ENCODE peak calls at places on chromosomes 11 and 22, in five cellular contexts. A, V, W, Q and M are unnamed samples.

GRCh38 chr11:1747753-1748466 is 2.5 kb downstream of the IFITM10 start:
- DNase-seq in A (no peak), V (peak), W (no peak), Q (no peak), M (no peak)

GRCh38 chr11:70666336-70666735 is 268.0 kb downstream of the CTTN start:
- DNase-seq in A (no peak), V (no peak), W (no peak), Q (no peak), M (no peak)

GRCh38 chr11:60625262-60625661 is 74.2 kb upstream of the MS4A8 start:
- DNase-seq in A (no peak), V (peak), W (no peak), Q (no peak), M (no peak)

GRCh38 chr22:44161673-44162072 is 19.1 kb upstream of the PARVG start:
- DNase-seq in A (no peak), V (no peak), W (no peak), Q (no peak), M (no peak)

GRCh38 chr22:25202290-25202921 is 2.7 kb downstream of the CRYBB3 start:
- DNase-seq in A (peak), V (peak), W (peak), Q (peak), M (peak)

GRCh38 chr22:41021039-41021654 is 70.0 kb downstream of the RBX1 start:
- DNase-seq in A (no peak), V (peak), W (no peak), Q (no peak), M (no peak)

GRCh38 chr11:132318421-132319157 is 948.2 kb downstream of the NTM start:
- DNase-seq in A (no peak), V (no peak), W (peak), Q (no peak), M (no peak)

GRCh38 chr11:45247433-45247832 is 38.7 kb downstream of the SYT13 start:
- DNase-seq in A (no peak), V (peak), W (no peak), Q (no peak), M (no peak)

GRCh38 chr11:10456519-10456918 is 1.5 kb downstream of the AMPD3 start:
- DNase-seq in A (no peak), V (peak), W (no peak), Q (no peak), M (no peak)

GRCh38 chr11:62497132-62497915 is 49.3 kb downstream of the AHNAK start:
- DNase-seq in A (no peak), V (peak), W (peak), Q (peak), M (no peak)

GRCh38 chr22:38347944-38348750 is 30.9 kb upstream of the CSNK1E start:
- DNase-seq in A (no peak), V (no peak), W (peak), Q (no peak), M (no peak)

GRCh38 chr22:39900306-39901227 is at the start of gene GRAP2:
- DNase-seq in A (no peak), V (no peak), W (no peak), Q (no peak), M (no peak)

GRCh38 chr11:128095459-128096096 is 491.8 kb downstream of the ETS1 start:
- DNase-seq in A (no peak), V (no peak), W (peak), Q (peak), M (peak)

GRCh38 chr11:62708423-62709261 is 1.2 kb downstream of the GNG3 start:
- DNase-seq in A (no peak), V (no peak), W (no peak), Q (no peak), M (no peak)

GRCh38 chr11:94897330-94897768 is 76.0 kb downstream of the CWC15 start:
- DNase-seq in A (peak), V (peak), W (peak), Q (peak), M (no peak)

GRCh38 chr11:69155302-69156198 is at the start of gene SMIM38:
- DNase-seq in A (no peak), V (no peak), W (no peak), Q (no peak), M (no peak)

GRCh38 chr22:45478108-45478771 is 24.4 kb upstream of the FBLN1 start:
- DNase-seq in A (no peak), V (no peak), W (no peak), Q (peak), M (peak)

GRCh38 chr11:111069076-111069475 is 176.4 kb upstream of the POU2AF2 start:
- DNase-seq in A (no peak), V (no peak), W (no peak), Q (no peak), M (no peak)

GRCh38 chr11:63680842-63681207 is 475 bp upstream of the RTN3 start:
- DNase-seq in A (no peak), V (peak), W (no peak), Q (peak), M (no peak)

GRCh38 chr22:37896939-37897338 is 9.2 kb upstream of the MICALL1 start:
- DNase-seq in A (no peak), V (no peak), W (no peak), Q (no peak), M (no peak)

GRCh38 chr11:87871071-87871470 is 304.2 kb downstream of the RAB38 start:
- DNase-seq in A (no peak), V (no peak), W (no peak), Q (no peak), M (no peak)

GRCh38 chr11:86610559-86611341 is 61.7 kb downstream of the ME3 start:
- DNase-seq in A (no peak), V (no peak), W (no peak), Q (no peak), M (no peak)

GRCh38 chr11:126113515-126113957 is 50.9 kb upstream of the CDON start:
- DNase-seq in A (no peak), V (peak), W (peak), Q (peak), M (peak)

GRCh38 chr11:111097191-111097590 is 148.3 kb upstream of the POU2AF2 start:
- DNase-seq in A (no peak), V (peak), W (no peak), Q (peak), M (no peak)

GRCh38 chr11:113296016-113296415 is 18.4 kb upstream of the TTC12 start:
- DNase-seq in A (no peak), V (no peak), W (no peak), Q (no peak), M (no peak)

GRCh38 chr22:21652547-21653545 is 10.7 kb downstream of the SDF2L1 start:
- DNase-seq in A (no peak), V (no peak), W (no peak), Q (no peak), M (no peak)

GRCh38 chr11:68929135-68929534 is 25.4 kb downstream of the IGHMBP2 start:
- DNase-seq in A (no peak), V (no peak), W (no peak), Q (no peak), M (no peak)

GRCh38 chr22:35197071-35197470 is 60.2 kb upstream of the HMGXB4 start:
- DNase-seq in A (no peak), V (no peak), W (no peak), Q (no peak), M (no peak)

GRCh38 chr22:21726650-21727049 is 8.9 kb downstream of the YPEL1 start:
- DNase-seq in A (peak), V (peak), W (no peak), Q (no peak), M (no peak)

GRCh38 chr11:16148301-16148787 is 208.0 kb downstream of the SOX6 start:
- DNase-seq in A (no peak), V (no peak), W (no peak), Q (no peak), M (no peak)

GRCh38 chr11:123640677-123641494 is 13.5 kb downstream of the SCN3B start:
- DNase-seq in A (peak), V (peak), W (peak), Q (peak), M (no peak)